ENCODE peak calls at places on chromosome 20, in six cellular contexts. S is breast epithelium; Q is endothelial cell of umbilical vein; L is stomach; N is neural progenitor cell; Y is CD8-positive, alpha-beta memory T cell. C is an unnamed sample.

GRCh38 chr20:11153819-11154218 is 480.0 kb upstream of the JAG1 start:
- DNase-seq in S (no peak), Q (no peak), Y (no peak), L (no peak), N (no peak), C (no peak)

GRCh38 chr20:32685541-32686529 is 12.1 kb upstream of the C20orf203 start:
- DNase-seq in N (peak; percentile 56), Y (no peak), S (no peak), Q (no peak), L (no peak), C (no peak)

GRCh38 chr20:37382539-37383120 is 36.7 kb downstream of the SRC start:
- DNase-seq in N (no peak), L (no peak), Y (no peak), S (no peak), Q (no peak), C (no peak)

GRCh38 chr20:59783020-59784010 is 150.1 kb downstream of the SYCP2 start:
- DNase-seq in S (no peak), Y (no peak), L (peak; percentile 60), N (peak; percentile 87), Q (peak; percentile 10), C (peak; percentile 49)

GRCh38 chr20:51402201-51402600 is 140.3 kb downstream of the NFATC2 start:
- DNase-seq in Y (peak; percentile 71), N (no peak), S (peak; percentile 30), L (no peak), Q (no peak), C (peak; percentile 71)

GRCh38 chr20:33211817-33212424 is 5.2 kb upstream of the BPIFA3 start:
- DNase-seq in N (peak; percentile 86), L (peak; percentile 82), Y (no peak), Q (peak; percentile 17), S (no peak), C (no peak)

GRCh38 chr20:37866051-37866450 is 36.9 kb upstream of the VSTM2L start:
- DNase-seq in Q (no peak), Y (no peak), L (no peak), N (no peak), S (no peak), C (no peak)

GRCh38 chr20:20571068-20571780 is 141.2 kb downstream of the RALGAPA2 start:
- DNase-seq in Y (no peak), L (no peak), Q (no peak), S (no peak), N (no peak), C (no peak)

GRCh38 chr20:59588236-59588855 is 16.0 kb upstream of the PHACTR3 start:
- DNase-seq in Q (no peak), S (no peak), L (no peak), Y (no peak), N (no peak), C (no peak)

GRCh38 chr20:57856658-57857057 is 146.8 kb upstream of the PMEPA1 start:
- DNase-seq in S (no peak), L (no peak), N (no peak), Y (peak; percentile 58), Q (no peak), C (no peak)

GRCh38 chr20:14384411-14384810 is 47.0 kb upstream of the FLRT3 start:
- DNase-seq in Q (no peak), Y (no peak), L (no peak), N (no peak), S (no peak), C (no peak)

GRCh38 chr20:38674178-38675133 is 49.8 kb upstream of the SLC32A1 start:
- DNase-seq in Y (peak; percentile 50), L (no peak), Q (peak; percentile 64), N (peak; percentile 86), S (no peak), C (peak; percentile 34)

GRCh38 chr20:39623584-39624234 is 661.6 kb downstream of the DHX35 start:
- DNase-seq in Q (peak; percentile 30), Y (no peak), L (no peak), N (no peak), S (no peak), C (no peak)

DNA sequence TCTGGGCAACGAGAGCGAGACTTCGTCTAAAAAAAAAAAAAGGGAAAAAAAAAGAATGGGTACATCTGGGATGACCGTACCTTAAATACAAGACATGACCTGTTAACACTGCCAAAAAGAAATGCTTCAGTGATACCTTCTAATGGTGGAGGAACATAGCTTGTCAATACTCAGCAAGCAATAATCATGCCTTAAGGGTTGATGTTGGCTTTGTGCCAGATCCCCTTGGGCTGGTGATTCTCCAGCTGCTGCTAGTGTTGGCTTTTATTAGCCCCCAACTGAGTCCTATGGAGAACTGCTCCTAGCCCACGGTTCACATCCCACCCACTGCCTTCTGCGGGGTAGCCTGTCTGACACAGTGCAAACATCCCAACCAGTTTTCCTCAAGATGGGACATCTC is 134.9 kb downstream of the PLCB1 start:
- DNase-seq in Y (no peak), Q (no peak), L (no peak), N (no peak), S (no peak), C (no peak)
- H3K4me3 ChIP-seq in Y (no peak overlapping the region), Q (no peak overlapping the region), L (no peak overlapping the region), N (no peak overlapping the region), S (no peak overlapping the region), C (no peak overlapping the region)

GRCh38 chr20:63735859-63736718 is at the start of gene LIME1:
- DNase-seq in L (peak; percentile 71), N (no peak), S (no peak), Q (no peak), Y (peak; percentile 90), C (peak; percentile 93)
- H3K27ac ChIP-seq in L (peak within 1 kb of the TSS; percentile 88), N (no peak within 1 kb of the TSS), S (peak within 1 kb of the TSS; percentile 7), Q (no peak within 1 kb of the TSS), Y (peak within 1 kb of the TSS; percentile 87), C (peak within 1 kb of the TSS; percentile 70)

GRCh38 chr20:47311967-47312681 is 44.4 kb downstream of the ZMYND8 start:
- DNase-seq in Q (no peak), Y (no peak), L (no peak), S (no peak), N (no peak), C (no peak)

GRCh38 chr20:47314647-47315338 is 41.7 kb downstream of the ZMYND8 start:
- DNase-seq in Y (no peak), N (no peak), S (no peak), L (no peak), Q (no peak), C (no peak)

GRCh38 chr20:47309806-47310426 is 46.6 kb downstream of the ZMYND8 start:
- DNase-seq in Y (no peak), S (peak; percentile 74), N (peak; percentile 46), Q (no peak), L (peak; percentile 60), C (no peak)

GRCh38 chr20:47310729-47311128 is 45.8 kb downstream of the ZMYND8 start:
- DNase-seq in Q (no peak), N (no peak), Y (no peak), L (no peak), S (no peak), C (no peak)

GRCh38 chr20:47311211-47311610 is 45.3 kb downstream of the ZMYND8 start:
- DNase-seq in Y (no peak), Q (no peak), N (no peak), S (no peak), L (no peak), C (no peak)
- H3K4me1 ChIP-seq in Y (no peaks in the 10 kb centered on the region), Q (peaks cover 25% of the 10 kb centered on the region), N (peaks cover 53% of the 10 kb centered on the region), S (peaks cover 10% of the 10 kb centered on the region), L (peaks cover 91% of the 10 kb centered on the region), C (peaks cover 6% of the 10 kb centered on the region)

GRCh38 chr20:2468581-2469407 is 1.8 kb downstream of the SNRPB start:
- DNase-seq in N (no peak), Q (no peak), Y (no peak), L (no peak), S (no peak), C (no peak)
- H3K4me3 ChIP-seq in N (peak overlapping the region; percentile 88), Q (peak overlapping the region; percentile 98), Y (peak overlapping the region; percentile 35), L (peak overlapping the region; percentile 90), S (no peak overlapping the region), C (no peak overlapping the region)

GRCh38 chr20:50310673-50311051 is 120.0 kb downstream of the CEBPB start:
- DNase-seq in Q (no peak), N (no peak), Y (no peak), S (no peak), L (no peak), C (no peak)
- H3K27ac ChIP-seq in Q (no peak overlapping the region), N (no peak overlapping the region), Y (no peak overlapping the region), S (peak overlapping the region; percentile 91), L (peak overlapping the region; percentile 93), C (no peak overlapping the region)

DNA sequence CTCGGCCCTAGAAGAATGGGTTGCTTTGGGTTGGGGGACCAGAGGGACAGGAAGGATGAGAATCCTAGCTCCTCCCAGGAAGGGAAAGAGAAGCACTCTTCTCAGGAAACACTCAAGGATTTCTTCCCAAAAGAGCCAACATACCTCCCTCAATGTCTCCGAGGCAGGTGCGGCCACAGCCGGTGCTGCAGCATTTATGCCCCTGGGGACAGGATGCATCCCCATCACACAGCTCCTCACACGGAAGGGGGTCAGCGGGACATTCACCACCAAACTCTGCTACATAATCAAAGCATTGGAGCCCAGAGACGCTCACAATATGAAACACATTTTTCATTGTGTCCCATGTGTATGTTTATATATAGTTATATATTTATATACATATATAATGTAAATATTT is 14.8 kb downstream of the WFDC3 start:
- DNase-seq in Y (no peak), Q (no peak), N (no peak), L (no peak), S (no peak), C (no peak)
- H3K4me1 ChIP-seq in Y (no peaks in the 10 kb centered on the region), Q (peaks cover 32% of the 10 kb centered on the region), N (no peaks in the 10 kb centered on the region), L (peaks cover 45% of the 10 kb centered on the region), S (peaks cover 23% of the 10 kb centered on the region), C (no peaks in the 10 kb centered on the region)

DNA sequence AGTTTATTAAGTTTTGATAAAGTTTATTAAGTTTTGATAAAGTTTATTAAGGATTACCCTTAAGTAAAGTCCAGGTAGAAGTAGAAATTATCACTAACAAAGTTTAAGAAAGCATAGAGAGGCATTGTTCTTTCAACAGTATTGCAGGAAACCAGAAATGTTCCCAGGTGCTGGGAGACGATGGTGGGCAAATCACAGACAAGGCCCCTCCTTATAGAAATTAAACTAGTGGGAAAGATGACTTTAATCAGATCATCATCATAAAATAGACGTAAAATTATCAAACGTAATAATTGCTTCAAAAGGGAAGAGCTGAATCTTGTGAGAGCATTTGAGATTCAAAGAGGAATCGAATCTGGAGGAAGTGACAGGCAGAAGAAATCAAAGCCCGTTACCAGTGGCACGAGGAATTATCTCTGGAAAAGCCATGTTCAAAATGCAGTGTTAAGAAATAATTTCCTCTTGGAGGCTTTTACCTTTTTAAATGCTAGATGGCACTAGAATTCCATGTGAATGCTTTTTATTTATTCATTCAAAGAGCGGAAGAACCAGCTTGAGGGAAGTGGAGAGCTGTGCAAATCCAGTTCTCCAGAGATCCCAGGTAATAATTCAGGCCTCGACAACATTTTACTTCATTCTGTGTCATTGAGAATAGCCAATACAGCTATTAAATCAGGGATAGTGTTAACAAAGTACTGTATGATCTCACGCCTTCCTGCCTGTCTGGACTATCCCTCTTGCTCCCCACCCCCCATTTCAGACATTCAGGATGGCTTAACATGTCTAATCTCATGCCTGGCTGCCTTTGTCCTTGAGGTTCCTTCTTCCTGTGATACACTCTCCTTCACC is 1.0 kb upstream of the APMAP start:
- DNase-seq in Q (peak; percentile 41), L (no peak), Y (no peak), S (no peak), N (no peak), C (no peak)
- H3K4me3 ChIP-seq in Q (peak overlapping the region; percentile 58), L (peak overlapping the region; percentile 82), Y (peak overlapping the region; percentile 84), S (peak overlapping the region; percentile 79), N (peak overlapping the region; percentile 53), C (peak overlapping the region; percentile 91)

DNA sequence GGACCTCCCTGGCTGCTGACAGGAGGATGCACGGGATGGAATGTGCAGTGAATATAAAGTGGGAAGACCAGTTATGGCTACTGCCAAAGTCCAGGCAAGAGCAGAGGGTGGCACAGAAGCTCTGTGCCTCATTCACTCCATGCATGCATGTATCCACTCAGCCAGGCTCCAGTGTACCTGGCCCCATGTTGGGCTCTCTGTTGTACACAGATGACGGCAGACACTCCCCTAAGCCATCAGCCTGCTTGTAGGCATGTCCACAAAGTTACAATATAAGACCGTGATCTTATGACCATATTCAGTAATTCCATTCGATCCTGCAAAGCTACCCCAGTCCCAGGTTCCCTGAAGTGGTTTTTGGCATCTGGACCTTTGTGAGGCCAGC is 116.8 kb downstream of the PREX1 start:
- DNase-seq in Q (no peak), S (no peak), L (no peak), Y (no peak), N (no peak), C (no peak)
- H3K27ac ChIP-seq in Q (no peak overlapping the region), S (no peak overlapping the region), L (no peak overlapping the region), Y (no peak overlapping the region), N (no peak overlapping the region), C (no peak overlapping the region)